ENCODE peak calls at places on chromosome 13, in six cellular contexts. R, G, K, S, O and N are unnamed samples.

GRCh38 chr13:20160346-20161274 is at the start of gene GJA3:
- DNase-seq in G (peak), O (peak), K (no peak), S (no peak), R (peak), N (peak)

GRCh38 chr13:68736961-68737360 is 1370.7 kb upstream of the ATXN8OS start:
- DNase-seq in S (no peak), R (no peak), G (no peak), O (no peak), K (no peak), N (no peak)

GRCh38 chr13:79935121-79935520 is 405.8 kb downstream of the SPRY2 start:
- DNase-seq in S (no peak), G (no peak), O (no peak), R (no peak), K (no peak), N (no peak)

GRCh38 chr13:52809310-52809769 is 39.1 kb downstream of the PCDH8 start:
- DNase-seq in K (no peak), S (peak), G (peak), R (peak), O (peak), N (no peak)

GRCh38 chr13:97574926-97575325 is 141.0 kb downstream of the RAP2A start:
- DNase-seq in G (peak), K (no peak), O (peak), R (no peak), S (no peak), N (no peak)

GRCh38 chr13:102440259-102440936 is 38.5 kb upstream of the FGF14 start:
- DNase-seq in O (no peak), K (no peak), G (no peak), S (no peak), R (no peak), N (no peak)

GRCh38 chr13:30796833-30797601 is 61.7 kb downstream of the ALOX5AP start:
- DNase-seq in G (no peak), O (peak), S (no peak), K (no peak), R (no peak), N (no peak)

GRCh38 chr13:26272621-26273020 is 18.7 kb downstream of the CDK8 start:
- DNase-seq in K (no peak), R (no peak), G (no peak), O (no peak), S (no peak), N (no peak)

GRCh38 chr13:99028890-99029289 is 51.0 kb upstream of the DOCK9 start:
- DNase-seq in K (no peak), S (no peak), O (no peak), R (no peak), G (peak), N (peak)

GRCh38 chr13:28744091-28744536 is 25.3 kb upstream of the SLC46A3 start:
- DNase-seq in R (no peak), O (peak), S (no peak), G (peak), K (no peak), N (no peak)

GRCh38 chr13:30186644-30187431 is 120.5 kb downstream of the KATNAL1 start:
- DNase-seq in K (no peak), S (no peak), R (no peak), G (no peak), O (no peak), N (no peak)

GRCh38 chr13:99800951-99801350 is 170.6 kb downstream of the ZIC5 start:
- DNase-seq in O (no peak), G (no peak), S (no peak), K (no peak), R (no peak), N (no peak)

GRCh38 chr13:111975539-111976473 is 91.1 kb upstream of the SOX1 start:
- DNase-seq in G (no peak), K (no peak), R (no peak), S (no peak), O (no peak), N (no peak)

GRCh38 chr13:24511824-24512207 is 762 bp downstream of the PARP4 start:
- DNase-seq in K (no peak), O (no peak), G (no peak), S (no peak), R (no peak), N (no peak)

GRCh38 chr13:29496241-29496712 is 99.2 kb downstream of the SLC7A1 start:
- DNase-seq in K (no peak), O (peak), R (no peak), G (peak), S (no peak), N (no peak)

GRCh38 chr13:30739646-30740642 is 4.6 kb downstream of the ALOX5AP start:
- DNase-seq in G (peak), O (peak), S (no peak), K (no peak), R (no peak), N (peak)

GRCh38 chr13:45928843-45929242 is 77.3 kb upstream of the SIAH3 start:
- DNase-seq in S (no peak), K (no peak), G (no peak), O (peak), R (no peak), N (no peak)

GRCh38 chr13:36724141-36724540 is 50.3 kb downstream of the SERTM1 start:
- DNase-seq in R (no peak), O (no peak), K (no peak), G (no peak), S (no peak), N (no peak)

GRCh38 chr13:113814435-113814821 is 49.4 kb downstream of the GAS6 start:
- DNase-seq in S (no peak), O (peak), G (no peak), K (no peak), R (no peak), N (no peak)

GRCh38 chr13:73224708-73225107 is 165.9 kb downstream of the KLF5 start:
- DNase-seq in G (no peak), K (no peak), O (peak), S (no peak), R (no peak), N (no peak)

GRCh38 chr13:112012004-112012704 is 54.8 kb upstream of the SOX1 start:
- DNase-seq in G (no peak), K (no peak), S (no peak), R (no peak), O (no peak), N (no peak)

GRCh38 chr13:25874907-25875306 is 176.9 kb downstream of the SHISA2 start:
- DNase-seq in G (no peak), K (no peak), S (no peak), O (no peak), R (no peak), N (peak)

GRCh38 chr13:99859178-99860177 is 112.1 kb downstream of the ZIC5 start:
- DNase-seq in O (no peak), G (no peak), S (no peak), R (no peak), K (no peak), N (peak)

GRCh38 chr13:97648171-97648880 is 214.4 kb downstream of the RAP2A start:
- DNase-seq in K (no peak), G (no peak), O (peak), S (no peak), R (no peak), N (no peak)

GRCh38 chr13:28425796-28426195 is 69.1 kb downstream of the FLT1 start:
- DNase-seq in S (no peak), K (no peak), R (no peak), O (no peak), G (no peak), N (no peak)

GRCh38 chr13:106690779-106691178 is 122.8 kb upstream of the ARGLU1 start:
- DNase-seq in R (no peak), O (peak), G (no peak), K (no peak), S (no peak), N (no peak)

GRCh38 chr13:46648166-46648607 is 95.2 kb downstream of the LRCH1 start:
- DNase-seq in S (no peak), R (no peak), O (no peak), K (no peak), G (peak), N (no peak)

GRCh38 chr13:48477191-48477855 is 55.6 kb downstream of the RCBTB2 start:
- DNase-seq in O (no peak), R (no peak), S (no peak), G (no peak), K (no peak), N (no peak)

GRCh38 chr13:95607363-95607762 is 37.1 kb downstream of the DZIP1 start:
- DNase-seq in G (peak), O (peak), K (no peak), R (no peak), S (no peak), N (no peak)

GRCh38 chr13:114029866-114030625 is 56.2 kb upstream of the C13orf46 start:
- DNase-seq in O (no peak), S (no peak), K (no peak), G (no peak), R (no peak), N (no peak)

GRCh38 chr13:70188567-70188966 is 80.3 kb upstream of the KLHL1 start:
- DNase-seq in G (no peak), K (no peak), O (no peak), R (no peak), S (no peak), N (no peak)

GRCh38 chr13:40503966-40504591 is 162.4 kb downstream of the FOXO1 start:
- DNase-seq in S (no peak), O (peak), R (no peak), K (no peak), G (peak), N (no peak)
- H3K27ac ChIP-seq in S (no peak), O (no peak), R (no peak), K (peak), G (peak), N (no peak)

DNA sequence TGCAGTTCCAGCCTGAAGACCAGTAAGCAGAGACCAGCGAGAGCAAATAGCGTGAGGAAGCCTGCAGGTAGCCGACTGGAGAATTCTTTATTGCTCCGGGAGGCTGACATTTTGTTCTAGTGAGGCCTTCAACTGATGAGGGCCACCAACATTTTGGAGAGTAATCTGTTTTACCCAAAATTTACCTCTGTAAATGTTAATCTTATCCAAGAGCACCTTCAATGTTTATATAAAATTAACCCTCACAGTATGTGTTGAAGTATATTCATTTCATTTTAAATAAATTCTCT is 546.4 kb upstream of the SLITRK5 start:
- DNase-seq in K (no peak), S (no peak), G (no peak), O (no peak), R (no peak), N (no peak)
- H3K27ac ChIP-seq in K (no peak), S (no peak), G (no peak), O (no peak), R (no peak), N (no peak)

DNA sequence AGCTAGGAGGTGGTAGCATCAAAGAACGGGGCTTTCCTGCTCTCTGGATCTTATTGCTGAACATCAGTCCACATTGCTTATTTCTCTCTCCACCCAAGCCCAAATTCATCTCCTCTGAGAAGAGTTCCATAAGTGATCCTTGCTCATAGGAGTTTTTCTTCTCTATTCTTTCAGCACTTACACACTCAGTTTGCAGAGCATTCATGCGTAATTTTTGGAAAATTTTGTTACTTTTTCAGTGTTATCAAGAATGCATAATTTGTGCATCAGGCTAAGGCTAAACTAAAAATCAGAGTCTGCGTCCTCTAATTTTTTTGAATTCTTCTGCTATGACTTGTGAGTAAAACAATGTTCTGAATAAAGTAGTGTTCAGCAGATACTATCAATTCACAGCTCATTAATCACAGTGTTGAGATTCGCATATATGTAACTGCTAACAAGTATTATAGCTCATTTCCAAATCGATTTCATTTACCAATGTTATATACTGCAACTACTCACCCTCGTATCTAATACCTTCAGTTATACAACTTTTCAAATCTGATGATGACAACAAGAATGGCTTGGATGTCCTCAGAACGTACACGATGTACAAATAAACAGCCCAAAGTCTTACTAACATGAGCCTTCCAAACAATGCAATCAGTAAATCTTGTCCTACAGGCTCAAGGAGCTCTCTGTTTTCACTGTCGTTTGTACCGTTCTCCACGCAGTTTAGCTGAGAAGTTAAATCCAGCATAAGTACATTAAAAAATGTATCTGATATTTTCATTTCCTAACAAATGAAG is 36.3 kb upstream of the STARD13 start:
- DNase-seq in O (peak), R (no peak), G (no peak), K (no peak), S (no peak), N (no peak)
- H3K27ac ChIP-seq in O (no peak), R (no peak), G (no peak), K (peak), S (no peak), N (no peak)

GRCh38 chr13:110380359-110381028 is 73.4 kb downstream of the COL4A2 start:
- DNase-seq in R (no peak), K (no peak), G (peak), S (no peak), O (peak), N (no peak)

GRCh38 chr13:110379358-110379757 is 72.3 kb downstream of the COL4A2 start:
- DNase-seq in O (no peak), R (no peak), S (no peak), K (no peak), G (no peak), N (no peak)

GRCh38 chr13:110382229-110382628 is 75.1 kb downstream of the COL4A2 start:
- DNase-seq in K (no peak), S (no peak), R (no peak), O (peak), G (peak), N (no peak)

GRCh38 chr13:110381029-110381360 is 73.9 kb downstream of the COL4A2 start:
- DNase-seq in K (no peak), S (no peak), R (no peak), O (no peak), G (no peak), N (no peak)

DNA sequence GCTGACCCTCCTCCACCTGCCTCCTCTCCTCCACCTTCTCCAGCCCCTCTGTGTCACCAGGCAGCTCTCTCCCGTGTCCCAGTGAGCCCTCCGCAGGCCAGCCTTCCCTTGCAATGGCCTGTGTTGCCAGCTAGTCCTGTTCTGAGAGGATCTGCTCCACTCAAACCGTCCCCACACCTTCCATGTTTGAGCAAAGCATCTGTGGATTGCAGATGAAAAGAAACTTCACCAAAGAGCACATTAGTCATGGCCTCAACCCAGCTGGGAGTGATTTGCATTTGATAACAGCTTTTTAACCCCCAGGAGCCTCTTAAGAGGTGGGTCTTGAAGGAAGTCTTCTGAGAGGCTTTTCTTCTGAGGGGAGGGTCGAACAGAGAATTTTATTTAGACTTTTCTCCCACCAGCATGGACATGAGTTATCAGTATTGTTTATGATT is 72.8 kb downstream of the COL4A2 start:
- DNase-seq in S (no peak), K (no peak), O (peak), R (no peak), G (peak), N (no peak)
- H3K27ac ChIP-seq in S (no peak), K (peak), O (peak), R (no peak), G (peak), N (no peak)

GRCh38 chr13:77925616-77926015 is 7.0 kb upstream of the EDNRB start:
- DNase-seq in G (no peak), S (no peak), R (no peak), K (no peak), O (no peak), N (no peak)

GRCh38 chr13:77930430-77930829 is 11.8 kb upstream of the EDNRB start:
- DNase-seq in S (no peak), G (no peak), O (no peak), K (no peak), R (no peak), N (no peak)

DNA sequence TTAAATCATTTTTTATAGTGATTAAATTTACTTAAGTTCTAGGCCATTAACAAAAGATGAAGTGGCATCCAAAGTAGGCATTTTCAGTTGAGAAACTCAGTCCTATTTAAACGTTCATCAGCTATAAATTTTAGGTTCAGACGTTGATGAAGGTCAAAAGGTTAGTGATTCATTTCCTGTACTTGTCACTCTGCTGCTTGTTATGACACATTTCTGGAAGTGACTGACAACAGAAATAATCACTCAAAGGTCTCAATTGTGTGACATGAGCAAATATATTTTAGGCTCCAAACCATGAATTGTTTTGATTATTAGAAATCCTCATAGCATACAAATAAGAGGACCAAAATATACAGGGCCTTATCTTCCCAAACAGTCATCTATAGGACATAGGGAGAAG is 10.3 kb upstream of the EDNRB start:
- DNase-seq in O (no peak), G (no peak), K (no peak), S (no peak), R (no peak), N (no peak)
- H3K27ac ChIP-seq in O (no peak), G (no peak), K (no peak), S (no peak), R (no peak), N (no peak)